ENCODE peak calls at places on chromosomes 2 and 18, in seven cellular contexts. One of them, this sample, is unnamed.

GRCh38 chr2:44931177-44931795 is 10.2 kb upstream of the SIX3 start:
- DNase-seq in WTC11: no peak
- DNase-seq in GM10248: no peak
- DNase-seq in psoas muscle: no peak
- DNase-seq in pancreas: no peak
- DNase-seq in kidney epithelial cell: no peak
- DNase-seq in fibroblast of lung: no peak
- DNase-seq in this sample: no peak

GRCh38 chr2:173571021-173571821 is 216.5 kb downstream of the CDCA7 start:
- DNase-seq in WTC11: no peak
- DNase-seq in GM10248: peak; percentile 15
- DNase-seq in psoas muscle: no peak
- DNase-seq in pancreas: no peak
- DNase-seq in kidney epithelial cell: no peak
- DNase-seq in fibroblast of lung: peak; percentile 73
- DNase-seq in this sample: peak; percentile 34

GRCh38 chr2:239052046-239052445 is 204.2 kb downstream of the TWIST2 start:
- DNase-seq in WTC11: no peak
- DNase-seq in GM10248: no peak
- DNase-seq in psoas muscle: no peak
- DNase-seq in pancreas: no peak
- DNase-seq in kidney epithelial cell: no peak
- DNase-seq in fibroblast of lung: no peak
- DNase-seq in this sample: no peak

GRCh38 chr2:176768185-176768584 is 444.4 kb upstream of the HNRNPA3 start:
- DNase-seq in WTC11: no peak
- DNase-seq in GM10248: no peak
- DNase-seq in psoas muscle: no peak
- DNase-seq in pancreas: peak; percentile 74
- DNase-seq in kidney epithelial cell: no peak
- DNase-seq in fibroblast of lung: no peak
- DNase-seq in this sample: no peak

GRCh38 chr18:43590182-43590903 is 313.1 kb upstream of the SYT4 start:
- DNase-seq in WTC11: no peak
- DNase-seq in GM10248: no peak
- DNase-seq in psoas muscle: no peak
- DNase-seq in pancreas: peak; percentile 42
- DNase-seq in kidney epithelial cell: no peak
- DNase-seq in fibroblast of lung: no peak
- DNase-seq in this sample: no peak

GRCh38 chr2:70258532-70258875 is 567 bp downstream of the PCYOX1 start:
- DNase-seq in WTC11: peak; percentile 42
- DNase-seq in GM10248: peak; percentile 20
- DNase-seq in psoas muscle: peak; percentile 80
- DNase-seq in pancreas: peak; percentile 86
- DNase-seq in kidney epithelial cell: no peak
- DNase-seq in fibroblast of lung: peak; percentile 71
- DNase-seq in this sample: peak; percentile 35

GRCh38 chr18:40464032-40464431 is 1491.0 kb upstream of the PIK3C3 start:
- DNase-seq in WTC11: no peak
- DNase-seq in GM10248: no peak
- DNase-seq in psoas muscle: no peak
- DNase-seq in pancreas: no peak
- DNase-seq in kidney epithelial cell: no peak
- DNase-seq in fibroblast of lung: no peak
- DNase-seq in this sample: no peak

GRCh38 chr2:45494275-45494977 is 116.6 kb downstream of the SRBD1 start:
- DNase-seq in WTC11: no peak
- DNase-seq in GM10248: peak; percentile 45
- DNase-seq in psoas muscle: no peak
- DNase-seq in pancreas: no peak
- DNase-seq in kidney epithelial cell: peak; percentile 19
- DNase-seq in fibroblast of lung: peak; percentile 89
- DNase-seq in this sample: peak; percentile 78

GRCh38 chr2:169798397-169798717 is 314 bp upstream of the SSB start:
- DNase-seq in WTC11: no peak
- DNase-seq in GM10248: no peak
- DNase-seq in psoas muscle: no peak
- DNase-seq in pancreas: no peak
- DNase-seq in kidney epithelial cell: no peak
- DNase-seq in fibroblast of lung: no peak
- DNase-seq in this sample: no peak

GRCh38 chr2:218367415-218368149 is 10.9 kb downstream of the CATIP start:
- DNase-seq in WTC11: peak; percentile 84
- DNase-seq in GM10248: peak; percentile 95
- DNase-seq in psoas muscle: peak; percentile 90
- DNase-seq in pancreas: peak; percentile 95
- DNase-seq in kidney epithelial cell: no peak
- DNase-seq in fibroblast of lung: peak; percentile 68
- DNase-seq in this sample: peak; percentile 56

GRCh38 chr18:48942554-48943261 is 8.1 kb downstream of the SMAD7 start:
- DNase-seq in WTC11: no peak
- DNase-seq in GM10248: no peak
- DNase-seq in psoas muscle: peak; percentile 52
- DNase-seq in pancreas: peak; percentile 70
- DNase-seq in kidney epithelial cell: peak; percentile 99
- DNase-seq in fibroblast of lung: peak; percentile 67
- DNase-seq in this sample: peak; percentile 98

GRCh38 chr2:203743441-203743932 is 37.0 kb downstream of the CD28 start:
- DNase-seq in WTC11: no peak
- DNase-seq in GM10248: no peak
- DNase-seq in psoas muscle: peak; percentile 58
- DNase-seq in pancreas: no peak
- DNase-seq in kidney epithelial cell: no peak
- DNase-seq in fibroblast of lung: peak; percentile 97
- DNase-seq in this sample: peak; percentile 64

GRCh38 chr2:222445226-222445625 is 20.9 kb downstream of the SGPP2 start:
- DNase-seq in WTC11: no peak
- DNase-seq in GM10248: no peak
- DNase-seq in psoas muscle: no peak
- DNase-seq in pancreas: no peak
- DNase-seq in kidney epithelial cell: no peak
- DNase-seq in fibroblast of lung: no peak
- DNase-seq in this sample: peak; percentile 62

GRCh38 chr18:44134447-44134846 is 546.2 kb upstream of the SETBP1 start:
- DNase-seq in WTC11: no peak
- DNase-seq in GM10248: no peak
- DNase-seq in psoas muscle: no peak
- DNase-seq in pancreas: no peak
- DNase-seq in kidney epithelial cell: no peak
- DNase-seq in fibroblast of lung: no peak
- DNase-seq in this sample: no peak

GRCh38 chr2:231530099-231531085 is at the start of gene NMUR1:
- DNase-seq in WTC11: peak; percentile 72
- DNase-seq in GM10248: peak; percentile 87
- DNase-seq in psoas muscle: peak; percentile 69
- DNase-seq in pancreas: peak; percentile 86
- DNase-seq in kidney epithelial cell: no peak
- DNase-seq in fibroblast of lung: peak; percentile 10
- DNase-seq in this sample: no peak

GRCh38 chr2:241797441-241798080 is 11.4 kb upstream of the NEU4 start:
- DNase-seq in WTC11: no peak
- DNase-seq in GM10248: peak; percentile 22
- DNase-seq in psoas muscle: peak; percentile 5
- DNase-seq in pancreas: no peak
- DNase-seq in kidney epithelial cell: no peak
- DNase-seq in fibroblast of lung: no peak
- DNase-seq in this sample: no peak

GRCh38 chr2:224983719-224984388 is 58.4 kb downstream of the DOCK10 start:
- DNase-seq in WTC11: no peak
- DNase-seq in GM10248: no peak
- DNase-seq in psoas muscle: no peak
- DNase-seq in pancreas: no peak
- DNase-seq in kidney epithelial cell: no peak
- DNase-seq in fibroblast of lung: peak; percentile 67
- DNase-seq in this sample: peak; percentile 80

GRCh38 chr18:321839-322467 is 54.1 kb upstream of the THOC1 start:
- DNase-seq in WTC11: no peak
- DNase-seq in GM10248: no peak
- DNase-seq in psoas muscle: no peak
- DNase-seq in pancreas: no peak
- DNase-seq in kidney epithelial cell: no peak
- DNase-seq in fibroblast of lung: peak; percentile 30
- DNase-seq in this sample: no peak

GRCh38 chr18:23784811-23785245 is 95.6 kb downstream of the LAMA3 start:
- DNase-seq in WTC11: no peak
- DNase-seq in GM10248: no peak
- DNase-seq in psoas muscle: no peak
- DNase-seq in pancreas: no peak
- DNase-seq in kidney epithelial cell: peak; percentile 85
- DNase-seq in fibroblast of lung: peak; percentile 67
- DNase-seq in this sample: peak; percentile 81

GRCh38 chr2:174729797-174730529 is 34.3 kb downstream of the CHRNA1 start:
- DNase-seq in WTC11: peak; percentile 65
- DNase-seq in GM10248: no peak
- DNase-seq in psoas muscle: peak; percentile 24
- DNase-seq in pancreas: no peak
- DNase-seq in kidney epithelial cell: no peak
- DNase-seq in fibroblast of lung: no peak
- DNase-seq in this sample: peak; percentile 5

DNA sequence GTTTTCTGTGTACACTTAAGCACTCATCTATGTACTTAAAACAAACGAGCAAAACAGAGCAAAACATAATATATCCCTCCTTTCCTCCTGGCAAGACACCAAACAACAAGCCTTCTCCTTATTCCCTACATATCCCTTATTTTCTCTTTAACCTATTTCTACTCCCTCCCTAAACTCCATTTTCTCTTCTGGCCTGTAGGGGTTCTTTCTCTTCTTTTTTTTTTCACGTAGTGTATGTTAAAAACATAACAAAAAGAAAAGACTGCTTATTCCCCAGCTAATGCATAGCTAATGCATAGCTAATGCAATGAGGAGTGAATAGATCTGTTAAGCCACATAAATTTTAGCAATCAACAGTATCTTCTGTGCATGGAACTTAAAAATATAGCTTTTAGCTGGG is 193.4 kb downstream of the TMEM247 start:
- DNase-seq in WTC11: no peak
- DNase-seq in GM10248: no peak
- DNase-seq in psoas muscle: no peak
- DNase-seq in pancreas: no peak
- DNase-seq in kidney epithelial cell: no peak
- DNase-seq in fibroblast of lung: no peak
- DNase-seq in this sample: no peak
- TF ChIP-seq CTCF in WTC11: no peak
- TF ChIP-seq CTCF in GM10248: no peak
- TF ChIP-seq CTCF in psoas muscle: no peak
- TF ChIP-seq CTCF in pancreas: no peak
- TF ChIP-seq CTCF in kidney epithelial cell: no peak
- TF ChIP-seq CTCF in fibroblast of lung: no peak
- TF ChIP-seq CTCF in this sample: no peak

GRCh38 chr2:201837391-201837790 is 31.1 kb downstream of the CDK15 start:
- DNase-seq in WTC11: no peak
- DNase-seq in GM10248: no peak
- DNase-seq in psoas muscle: no peak
- DNase-seq in pancreas: no peak
- DNase-seq in kidney epithelial cell: no peak
- DNase-seq in fibroblast of lung: no peak
- DNase-seq in this sample: no peak
- TF ChIP-seq CTCF in WTC11: no peak
- TF ChIP-seq CTCF in GM10248: no peak
- TF ChIP-seq CTCF in psoas muscle: no peak
- TF ChIP-seq CTCF in pancreas: no peak
- TF ChIP-seq CTCF in kidney epithelial cell: no peak
- TF ChIP-seq CTCF in fibroblast of lung: no peak
- TF ChIP-seq CTCF in this sample: no peak

GRCh38 chr2:38535404-38535744 is 67.4 kb downstream of the HNRNPLL start:
- DNase-seq in WTC11: no peak
- DNase-seq in GM10248: no peak
- DNase-seq in psoas muscle: no peak
- DNase-seq in pancreas: peak; percentile 51
- DNase-seq in kidney epithelial cell: no peak
- DNase-seq in fibroblast of lung: no peak
- DNase-seq in this sample: no peak

GRCh38 chr2:38534746-38535403 is 67.9 kb downstream of the HNRNPLL start:
- DNase-seq in WTC11: no peak
- DNase-seq in GM10248: no peak
- DNase-seq in psoas muscle: no peak
- DNase-seq in pancreas: peak; percentile 51
- DNase-seq in kidney epithelial cell: no peak
- DNase-seq in fibroblast of lung: no peak
- DNase-seq in this sample: no peak

GRCh38 chr2:38533757-38534545 is 68.8 kb downstream of the HNRNPLL start:
- DNase-seq in WTC11: no peak
- DNase-seq in GM10248: no peak
- DNase-seq in psoas muscle: no peak
- DNase-seq in pancreas: no peak
- DNase-seq in kidney epithelial cell: no peak
- DNase-seq in fibroblast of lung: no peak
- DNase-seq in this sample: no peak

GRCh38 chr2:38537937-38538525 is 64.7 kb downstream of the HNRNPLL start:
- DNase-seq in WTC11: no peak
- DNase-seq in GM10248: no peak
- DNase-seq in psoas muscle: no peak
- DNase-seq in pancreas: no peak
- DNase-seq in kidney epithelial cell: no peak
- DNase-seq in fibroblast of lung: no peak
- DNase-seq in this sample: no peak

DNA sequence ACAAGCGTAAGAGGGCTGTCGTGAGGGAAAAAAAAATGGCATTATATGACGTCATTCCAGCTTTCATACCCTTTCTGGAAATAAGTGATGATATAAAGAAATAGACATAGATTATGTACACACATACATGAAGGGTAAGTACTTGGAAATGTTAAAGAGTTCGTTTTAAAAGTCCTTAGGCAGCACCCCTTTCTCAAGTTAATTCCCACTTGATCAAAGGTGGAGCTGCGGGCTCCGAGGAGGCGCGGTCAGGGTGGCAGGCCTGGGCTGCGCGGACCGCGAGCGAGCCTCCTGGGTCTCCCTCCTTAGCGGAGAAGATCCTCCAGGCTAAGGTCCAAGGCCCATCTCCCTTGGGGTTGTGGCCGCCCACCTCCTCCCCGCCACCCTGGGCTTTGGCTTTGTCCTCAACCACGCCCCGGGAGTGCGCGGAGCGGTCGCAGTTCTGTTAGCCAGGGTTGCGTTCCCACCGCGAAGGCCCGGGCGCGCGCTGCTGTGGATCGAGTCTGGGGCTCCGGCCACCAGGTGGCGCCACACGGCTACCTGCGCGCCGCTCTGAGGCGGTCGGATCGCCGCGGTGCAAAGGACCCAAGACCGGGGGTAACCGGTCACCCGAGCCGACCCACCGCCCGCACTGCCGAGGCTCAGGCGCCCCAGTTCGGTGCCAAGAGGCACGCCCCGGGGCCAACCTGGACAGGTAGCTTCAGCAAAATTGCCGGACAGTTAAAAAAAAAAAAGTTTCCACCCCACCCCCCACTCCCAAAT is 66.8 kb downstream of the HNRNPLL start:
- DNase-seq in WTC11: peak; percentile 92
- DNase-seq in GM10248: peak; percentile 85
- DNase-seq in psoas muscle: peak; percentile 87
- DNase-seq in pancreas: peak; percentile 90
- DNase-seq in kidney epithelial cell: no peak
- DNase-seq in fibroblast of lung: peak; percentile 60
- DNase-seq in this sample: peak; percentile 49
- TF ChIP-seq CTCF in WTC11: peak; percentile 87
- TF ChIP-seq CTCF in GM10248: peak; percentile 88
- TF ChIP-seq CTCF in psoas muscle: peak; percentile 91
- TF ChIP-seq CTCF in pancreas: peak; percentile 93
- TF ChIP-seq CTCF in kidney epithelial cell: peak; percentile 82
- TF ChIP-seq CTCF in fibroblast of lung: peak; percentile 65
- TF ChIP-seq CTCF in this sample: peak; percentile 72

GRCh38 chr18:55735199-55735855 is 147.3 kb upstream of the TCF4 start:
- DNase-seq in WTC11: no peak
- DNase-seq in GM10248: no peak
- DNase-seq in psoas muscle: no peak
- DNase-seq in pancreas: no peak
- DNase-seq in kidney epithelial cell: no peak
- DNase-seq in fibroblast of lung: no peak
- DNase-seq in this sample: no peak
- TF ChIP-seq CTCF in WTC11: no peak
- TF ChIP-seq CTCF in GM10248: no peak
- TF ChIP-seq CTCF in psoas muscle: no peak
- TF ChIP-seq CTCF in pancreas: no peak
- TF ChIP-seq CTCF in kidney epithelial cell: no peak
- TF ChIP-seq CTCF in fibroblast of lung: no peak
- TF ChIP-seq CTCF in this sample: no peak

This sample was measured in AG10803.